ENCODE peak calls at places on chromosomes 13 and 19, in four cellular contexts. One of them, this sample, is unnamed. For H3K36me3, the result is how much of the 10 kb centered on the place peaks cover.

GRCh38 chr19:1837222-1837565 is 11.1 kb downstream of the REXO1 start:
- DNase-seq in bronchial epithelial cell: no peak
- DNase-seq in Caco-2: no peak
- DNase-seq in heart left ventricle: no peak
- DNase-seq in this sample: no peak

GRCh38 chr19:23440207-23440606 is 44.9 kb upstream of the ZNF91 start:
- DNase-seq in bronchial epithelial cell: no peak
- DNase-seq in Caco-2: no peak
- DNase-seq in heart left ventricle: no peak
- DNase-seq in this sample: no peak

GRCh38 chr19:16066611-16067104 is 9.6 kb upstream of the TPM4 start:
- DNase-seq in bronchial epithelial cell: peak
- DNase-seq in Caco-2: peak
- DNase-seq in heart left ventricle: no peak
- DNase-seq in this sample: no peak

GRCh38 chr19:46065486-46065885 is 24.7 kb upstream of the IGFL4 start:
- DNase-seq in bronchial epithelial cell: peak
- DNase-seq in Caco-2: no peak
- DNase-seq in heart left ventricle: no peak
- DNase-seq in this sample: no peak

GRCh38 chr19:38666662-38667448 is 19.4 kb downstream of the ACTN4 start:
- DNase-seq in bronchial epithelial cell: peak
- DNase-seq in Caco-2: no peak
- DNase-seq in heart left ventricle: peak
- DNase-seq in this sample: no peak

GRCh38 chr13:44796597-44797517 is 192.4 kb downstream of the NUFIP1 start:
- DNase-seq in bronchial epithelial cell: no peak
- DNase-seq in Caco-2: no peak
- DNase-seq in heart left ventricle: no peak
- DNase-seq in this sample: no peak

GRCh38 chr19:35031072-35031881 is 1.0 kb downstream of the SCN1B start:
- DNase-seq in bronchial epithelial cell: no peak
- DNase-seq in Caco-2: no peak
- DNase-seq in heart left ventricle: peak
- DNase-seq in this sample: no peak

GRCh38 chr19:54436561-54437229 is 12.3 kb upstream of the LENG8 start:
- DNase-seq in bronchial epithelial cell: no peak
- DNase-seq in Caco-2: no peak
- DNase-seq in heart left ventricle: no peak
- DNase-seq in this sample: no peak

GRCh38 chr13:103188688-103189326 is 122.6 kb upstream of the SLC10A2 start:
- DNase-seq in bronchial epithelial cell: peak
- DNase-seq in Caco-2: no peak
- DNase-seq in heart left ventricle: no peak
- DNase-seq in this sample: no peak

GRCh38 chr19:14090509-14091085 is at the start of gene SAMD1:
- DNase-seq in bronchial epithelial cell: peak
- DNase-seq in Caco-2: peak
- DNase-seq in heart left ventricle: peak
- DNase-seq in this sample: no peak

GRCh38 chr13:21458457-21458815 is 667 bp downstream of the ZDHHC20 start:
- DNase-seq in bronchial epithelial cell: peak
- DNase-seq in Caco-2: peak
- DNase-seq in heart left ventricle: peak
- DNase-seq in this sample: no peak

GRCh38 chr13:63351533-63351932 is 1935.9 kb upstream of the PCDH20 start:
- DNase-seq in bronchial epithelial cell: no peak
- DNase-seq in Caco-2: no peak
- DNase-seq in heart left ventricle: no peak
- DNase-seq in this sample: no peak

GRCh38 chr13:112928958-112929777 is 39.8 kb upstream of the MCF2L start:
- DNase-seq in bronchial epithelial cell: peak
- DNase-seq in Caco-2: peak
- DNase-seq in heart left ventricle: peak
- DNase-seq in this sample: no peak

GRCh38 chr19:45098521-45099464 is 5.8 kb downstream of the PPP1R37 start:
- DNase-seq in bronchial epithelial cell: no peak
- DNase-seq in Caco-2: no peak
- DNase-seq in heart left ventricle: peak
- DNase-seq in this sample: no peak

GRCh38 chr13:49776871-49777270 is 15.6 kb downstream of the KPNA3 start:
- DNase-seq in bronchial epithelial cell: no peak
- DNase-seq in Caco-2: no peak
- DNase-seq in heart left ventricle: no peak
- DNase-seq in this sample: no peak

GRCh38 chr13:81738364-81738763 is 1397.4 kb upstream of the SPRY2 start:
- DNase-seq in bronchial epithelial cell: peak
- DNase-seq in Caco-2: no peak
- DNase-seq in heart left ventricle: no peak
- DNase-seq in this sample: peak

GRCh38 chr13:71309905-71310304 is 557.1 kb downstream of the DACH1 start:
- DNase-seq in bronchial epithelial cell: no peak
- DNase-seq in Caco-2: no peak
- DNase-seq in heart left ventricle: no peak
- DNase-seq in this sample: no peak

GRCh38 chr19:3722443-3723109 is 14.4 kb downstream of the TJP3 start:
- DNase-seq in bronchial epithelial cell: no peak
- DNase-seq in Caco-2: peak
- DNase-seq in heart left ventricle: no peak
- DNase-seq in this sample: no peak

GRCh38 chr19:43570174-43570791 is 5.0 kb downstream of the XRCC1 start:
- DNase-seq in bronchial epithelial cell: peak
- DNase-seq in Caco-2: no peak
- DNase-seq in heart left ventricle: no peak
- DNase-seq in this sample: no peak

GRCh38 chr13:35994131-35994966 is 136.8 kb downstream of the DCLK1 start:
- DNase-seq in bronchial epithelial cell: peak
- DNase-seq in Caco-2: no peak
- DNase-seq in heart left ventricle: peak
- DNase-seq in this sample: peak

GRCh38 chr19:38650911-38651584 is 3.6 kb downstream of the ACTN4 start:
- DNase-seq in bronchial epithelial cell: peak
- DNase-seq in Caco-2: no peak
- DNase-seq in heart left ventricle: no peak
- DNase-seq in this sample: no peak

GRCh38 chr19:18879579-18880373 is 16.2 kb downstream of the CERS1 start:
- DNase-seq in bronchial epithelial cell: peak
- DNase-seq in Caco-2: peak
- DNase-seq in heart left ventricle: no peak
- DNase-seq in this sample: no peak

GRCh38 chr13:46562152-46562551 is 9.2 kb downstream of the LRCH1 start:
- DNase-seq in bronchial epithelial cell: no peak
- DNase-seq in Caco-2: no peak
- DNase-seq in heart left ventricle: no peak
- DNase-seq in this sample: no peak

GRCh38 chr19:28960986-28961705 is 251.8 kb downstream of the UQCRFS1 start:
- DNase-seq in bronchial epithelial cell: no peak
- DNase-seq in Caco-2: no peak
- DNase-seq in heart left ventricle: no peak
- DNase-seq in this sample: no peak

GRCh38 chr13:49421391-49421790 is 22.5 kb downstream of the CAB39L start:
- DNase-seq in bronchial epithelial cell: peak
- DNase-seq in Caco-2: peak
- DNase-seq in heart left ventricle: no peak
- DNase-seq in this sample: no peak

GRCh38 chr13:35768126-35768525 is 291.6 kb upstream of the MAB21L1 start:
- DNase-seq in bronchial epithelial cell: no peak
- DNase-seq in Caco-2: no peak
- DNase-seq in heart left ventricle: no peak
- DNase-seq in this sample: no peak

GRCh38 chr13:95184317-95184716 is 116.9 kb downstream of the ABCC4 start:
- DNase-seq in bronchial epithelial cell: no peak
- DNase-seq in Caco-2: no peak
- DNase-seq in heart left ventricle: no peak
- DNase-seq in this sample: no peak

GRCh38 chr19:18562086-18562485 is 4.4 kb downstream of the KXD1 start:
- DNase-seq in bronchial epithelial cell: no peak
- DNase-seq in Caco-2: no peak
- DNase-seq in heart left ventricle: peak
- DNase-seq in this sample: no peak

GRCh38 chr13:110346661-110347067 is 39.6 kb downstream of the COL4A2 start:
- DNase-seq in bronchial epithelial cell: peak
- DNase-seq in Caco-2: no peak
- DNase-seq in heart left ventricle: no peak
- DNase-seq in this sample: no peak

GRCh38 chr13:86464193-86464592 is 665.0 kb upstream of the SLITRK6 start:
- DNase-seq in bronchial epithelial cell: peak
- DNase-seq in Caco-2: no peak
- DNase-seq in heart left ventricle: no peak
- DNase-seq in this sample: no peak

GRCh38 chr13:110869805-110870706 is 44.8 kb downstream of the ANKRD10 start:
- DNase-seq in bronchial epithelial cell: peak
- DNase-seq in Caco-2: peak
- DNase-seq in heart left ventricle: peak
- DNase-seq in this sample: peak

GRCh38 chr13:24313449-24313848 is 4.1 kb downstream of the C1QTNF9 start:
- DNase-seq in bronchial epithelial cell: no peak
- DNase-seq in Caco-2: no peak
- DNase-seq in heart left ventricle: no peak
- DNase-seq in this sample: no peak

GRCh38 chr19:40799558-40800338 is 757 bp downstream of the EGLN2 start:
- DNase-seq in bronchial epithelial cell: no peak
- DNase-seq in Caco-2: no peak
- DNase-seq in heart left ventricle: peak
- DNase-seq in this sample: no peak

GRCh38 chr13:71477735-71478134 is 389.3 kb downstream of the DACH1 start:
- DNase-seq in bronchial epithelial cell: peak
- DNase-seq in Caco-2: no peak
- DNase-seq in heart left ventricle: no peak
- DNase-seq in this sample: no peak

GRCh38 chr13:114124921-114125320 is 7.5 kb downstream of the RASA3 start:
- DNase-seq in bronchial epithelial cell: peak
- DNase-seq in Caco-2: no peak
- DNase-seq in heart left ventricle: no peak
- DNase-seq in this sample: peak

GRCh38 chr19:29546583-29547190 is 20.9 kb downstream of the VSTM2B start:
- DNase-seq in bronchial epithelial cell: no peak
- DNase-seq in Caco-2: peak
- DNase-seq in heart left ventricle: no peak
- DNase-seq in this sample: no peak

GRCh38 chr13:43307921-43308433 is 284.6 kb downstream of the DNAJC15 start:
- DNase-seq in bronchial epithelial cell: peak
- DNase-seq in Caco-2: peak
- DNase-seq in heart left ventricle: peak
- DNase-seq in this sample: peak

GRCh38 chr19:56341948-56342347 is 27.3 kb upstream of the ZSCAN5A start:
- DNase-seq in bronchial epithelial cell: no peak
- DNase-seq in Caco-2: no peak
- DNase-seq in heart left ventricle: no peak
- DNase-seq in this sample: no peak

GRCh38 chr13:40796649-40797048 is 7.2 kb downstream of the SLC25A15 start:
- DNase-seq in bronchial epithelial cell: no peak
- DNase-seq in Caco-2: no peak
- DNase-seq in heart left ventricle: no peak
- DNase-seq in this sample: no peak
- H3K36me3 ChIP-seq in bronchial epithelial cell: under half
- H3K36me3 ChIP-seq in Caco-2: under half
- H3K36me3 ChIP-seq in heart left ventricle: under half
- H3K36me3 ChIP-seq in this sample: under half

DNA sequence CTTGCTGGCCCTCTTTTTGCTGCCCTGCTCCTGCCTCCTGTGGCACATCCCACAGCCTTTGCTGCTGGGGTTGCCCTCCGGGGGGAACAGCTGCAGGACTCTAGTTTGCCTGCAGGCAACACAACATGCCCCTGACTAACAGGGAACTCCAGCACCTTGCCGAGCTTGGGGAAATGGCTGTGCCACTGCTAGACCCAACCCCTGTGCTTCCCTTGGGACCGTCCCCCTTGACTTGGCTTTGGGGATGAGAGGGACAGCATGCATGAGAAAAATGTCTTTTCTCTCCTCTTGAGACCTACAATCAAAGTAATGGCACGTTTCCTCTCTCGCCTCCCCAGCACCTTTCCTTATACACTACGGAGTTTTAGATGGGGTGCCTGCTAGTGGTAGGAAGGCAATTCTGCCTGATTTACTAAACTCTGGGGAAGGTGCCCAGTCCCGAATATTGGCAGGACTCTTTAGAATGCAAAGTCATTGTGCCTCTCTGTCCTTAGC is 12.4 kb upstream of the VWA8 start:
- DNase-seq in bronchial epithelial cell: no peak
- DNase-seq in Caco-2: no peak
- DNase-seq in heart left ventricle: peak
- DNase-seq in this sample: no peak
- TF ChIP-seq CTCF in bronchial epithelial cell: peak
- TF ChIP-seq CTCF in Caco-2: no peak
- TF ChIP-seq CTCF in heart left ventricle: no peak
- TF ChIP-seq CTCF in this sample: no peak

GRCh38 chr13:54975676-54976075 is 1947.1 kb downstream of the OLFM4 start:
- DNase-seq in bronchial epithelial cell: no peak
- DNase-seq in Caco-2: no peak
- DNase-seq in heart left ventricle: no peak
- DNase-seq in this sample: no peak

DNA sequence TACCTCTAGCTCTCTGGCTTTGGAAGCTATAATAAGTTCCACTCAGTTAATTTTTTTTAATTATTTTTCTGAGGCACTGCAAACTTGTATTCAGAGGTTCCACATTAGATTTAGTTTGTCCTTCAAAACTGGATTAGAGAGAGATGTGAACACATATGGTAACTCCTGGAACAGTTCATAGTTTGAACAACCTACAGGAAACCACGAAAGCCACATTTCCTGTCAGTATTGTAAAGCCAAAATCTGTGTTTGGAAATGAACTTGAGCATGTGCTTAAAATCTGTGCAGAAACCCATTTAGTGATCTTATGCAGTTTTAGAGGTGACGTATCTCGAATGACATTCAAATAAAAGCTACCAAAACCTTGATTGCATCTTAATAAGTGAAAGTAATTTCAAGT is 1952.0 kb downstream of the OLFM4 start:
- DNase-seq in bronchial epithelial cell: no peak
- DNase-seq in Caco-2: no peak
- DNase-seq in heart left ventricle: no peak
- DNase-seq in this sample: no peak
- H3K4me3 ChIP-seq in bronchial epithelial cell: no peak
- H3K4me3 ChIP-seq in Caco-2: no peak
- H3K4me3 ChIP-seq in heart left ventricle: no peak
- H3K4me3 ChIP-seq in this sample: no peak

DNA sequence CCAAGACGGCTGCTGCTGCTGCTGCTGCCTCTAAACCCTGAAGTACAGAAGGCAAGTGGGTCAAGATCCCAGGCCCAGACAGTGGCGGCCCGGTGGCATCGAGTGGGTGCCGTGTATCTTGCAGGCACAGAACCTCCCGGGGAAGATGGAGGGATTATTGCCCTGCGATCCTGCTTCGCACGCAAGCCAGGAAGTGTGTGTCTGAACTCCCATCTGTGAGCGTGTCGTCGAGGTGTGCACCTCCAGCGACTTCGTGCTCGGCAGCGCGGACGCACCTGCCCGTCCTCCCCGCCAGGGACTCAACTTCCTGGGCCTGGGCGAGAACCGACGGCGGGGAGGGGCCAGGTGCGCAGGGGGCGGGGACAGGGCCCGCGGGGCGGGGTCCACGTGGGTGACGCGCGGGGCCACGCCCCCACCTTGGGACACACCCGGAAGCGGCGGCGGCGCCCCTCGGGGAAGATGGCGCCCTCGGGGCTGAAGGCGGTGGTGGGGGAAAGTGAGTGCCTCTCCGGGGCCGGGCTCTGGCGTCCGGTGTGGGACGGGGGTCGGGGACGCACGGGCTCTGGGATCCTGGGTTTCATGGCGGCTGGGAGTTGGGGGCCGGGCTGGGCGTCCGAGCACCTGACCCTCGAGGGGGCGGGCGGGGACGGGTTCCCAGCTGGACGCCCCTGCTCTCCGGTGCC is at the start of gene STXBP2:
- DNase-seq in bronchial epithelial cell: peak
- DNase-seq in Caco-2: peak
- DNase-seq in heart left ventricle: no peak
- DNase-seq in this sample: no peak
- H3K36me3 ChIP-seq in bronchial epithelial cell: under half
- H3K36me3 ChIP-seq in Caco-2: under half
- H3K36me3 ChIP-seq in heart left ventricle: under half
- H3K36me3 ChIP-seq in this sample: under half

This sample was measured in kidney epithelial cell.